ENCODE peak calls at places on chromosomes 7 and 10, in four cellular contexts. S is SK-N-SH, Q is K562, B is H1. I is an unnamed sample.

GRCh38 chr7:44145419-44145968 is 4.4 kb upstream of the MYL7 start:
- DNase-seq in S (peak), Q (no peak), B (peak), I (peak)

GRCh38 chr10:123835575-123835974 is 56.0 kb downstream of the CPXM2 start:
- DNase-seq in S (no peak), Q (no peak), B (no peak), I (no peak)

GRCh38 chr10:59243611-59244195 is 67.3 kb downstream of the PHYHIPL start:
- DNase-seq in S (no peak), Q (no peak), B (no peak), I (no peak)

GRCh38 chr7:149302222-149302621 is 40.2 kb downstream of the ZNF783 start:
- DNase-seq in S (peak), Q (no peak), B (no peak), I (no peak)

GRCh38 chr10:37752309-37752875 is 105.0 kb downstream of the ZNF248 start:
- DNase-seq in S (no peak), Q (no peak), B (no peak), I (no peak)

GRCh38 chr7:28135760-28136159 is 44.8 kb downstream of the JAZF1 start:
- DNase-seq in S (peak), Q (no peak), B (no peak), I (no peak)

GRCh38 chr7:123881300-123881699 is 36.3 kb downstream of the HYAL4 start:
- DNase-seq in S (no peak), Q (no peak), B (no peak), I (no peak)

GRCh38 chr10:3419719-3420495 is 247.3 kb upstream of the PITRM1 start:
- DNase-seq in S (no peak), Q (no peak), B (no peak), I (no peak)

GRCh38 chr7:29146082-29146706 is at the start of gene CPVL:
- DNase-seq in S (peak), Q (no peak), B (peak), I (peak)

GRCh38 chr10:79072041-79072441 is 3.3 kb downstream of the ZMIZ1 start:
- DNase-seq in S (no peak), Q (no peak), B (no peak), I (no peak)

GRCh38 chr10:86798636-86799035 is 42.2 kb downstream of the BMPR1A start:
- DNase-seq in S (no peak), Q (no peak), B (no peak), I (no peak)

GRCh38 chr10:3783313-3783689 is 1.7 kb downstream of the KLF6 start:
- DNase-seq in S (peak), Q (peak), B (peak), I (peak)

GRCh38 chr7:92717982-92718716 is 118.2 kb downstream of the CDK6 start:
- DNase-seq in S (no peak), Q (no peak), B (no peak), I (no peak)

GRCh38 chr10:102283890-102284289 is 38.6 kb downstream of the GBF1 start:
- DNase-seq in S (no peak), Q (no peak), B (no peak), I (no peak)

GRCh38 chr10:5589963-5590511 is 65.3 kb downstream of the CALML3 start:
- DNase-seq in S (no peak), Q (peak), B (no peak), I (no peak)

GRCh38 chr10:129952771-129953489 is 11.1 kb downstream of the EBF3 start:
- DNase-seq in S (no peak), Q (no peak), B (no peak), I (no peak)

GRCh38 chr10:18079665-18080295 is 60.4 kb upstream of the CACNB2 start:
- DNase-seq in S (no peak), Q (no peak), B (no peak), I (no peak)

GRCh38 chr10:9796567-9796966 is 1221.1 kb upstream of the CELF2 start:
- DNase-seq in S (no peak), Q (no peak), B (no peak), I (no peak)

GRCh38 chr10:100509241-100509640 is 10.4 kb downstream of the SEC31B start:
- DNase-seq in S (no peak), Q (no peak), B (no peak), I (no peak)

GRCh38 chr10:103931603-103932002 is 13.6 kb upstream of the STN1 start:
- DNase-seq in S (peak), Q (no peak), B (no peak), I (no peak)

GRCh38 chr7:44982535-44982923 is 3.7 kb upstream of the MYO1G start:
- DNase-seq in S (no peak), Q (no peak), B (no peak), I (no peak)

GRCh38 chr7:3089493-3089892 is 45.8 kb upstream of the CARD11 start:
- DNase-seq in S (peak), Q (peak), B (peak), I (peak)

GRCh38 chr10:69864321-69864720 is 62.6 kb downstream of the COL13A1 start:
- DNase-seq in S (no peak), Q (no peak), B (no peak), I (no peak)

GRCh38 chr10:69871074-69871473 is 69.4 kb downstream of the COL13A1 start:
- DNase-seq in S (no peak), Q (no peak), B (no peak), I (no peak)

GRCh38 chr10:55146032-55146431 is 345.0 kb upstream of the PCDH15 start:
- DNase-seq in S (no peak), Q (no peak), B (no peak), I (no peak)

GRCh38 chr7:35801392-35802101 is 690 bp downstream of the SEPTIN7 start:
- DNase-seq in S (peak), Q (peak), B (peak), I (peak)

GRCh38 chr10:79905322-79906314 is 43.3 kb downstream of the SFTPD start:
- DNase-seq in S (no peak), Q (no peak), B (no peak), I (no peak)

GRCh38 chr7:96120445-96120844 is 201.5 kb downstream of the SLC25A13 start:
- DNase-seq in S (no peak), Q (no peak), B (no peak), I (no peak)

GRCh38 chr7:157703131-157703530 is 366.3 kb downstream of the DNAJB6 start:
- DNase-seq in S (peak), Q (no peak), B (no peak), I (no peak)

GRCh38 chr7:10706875-10707493 is 266.7 kb upstream of the PHF14 start:
- DNase-seq in S (no peak), Q (no peak), B (no peak), I (no peak)

DNA sequence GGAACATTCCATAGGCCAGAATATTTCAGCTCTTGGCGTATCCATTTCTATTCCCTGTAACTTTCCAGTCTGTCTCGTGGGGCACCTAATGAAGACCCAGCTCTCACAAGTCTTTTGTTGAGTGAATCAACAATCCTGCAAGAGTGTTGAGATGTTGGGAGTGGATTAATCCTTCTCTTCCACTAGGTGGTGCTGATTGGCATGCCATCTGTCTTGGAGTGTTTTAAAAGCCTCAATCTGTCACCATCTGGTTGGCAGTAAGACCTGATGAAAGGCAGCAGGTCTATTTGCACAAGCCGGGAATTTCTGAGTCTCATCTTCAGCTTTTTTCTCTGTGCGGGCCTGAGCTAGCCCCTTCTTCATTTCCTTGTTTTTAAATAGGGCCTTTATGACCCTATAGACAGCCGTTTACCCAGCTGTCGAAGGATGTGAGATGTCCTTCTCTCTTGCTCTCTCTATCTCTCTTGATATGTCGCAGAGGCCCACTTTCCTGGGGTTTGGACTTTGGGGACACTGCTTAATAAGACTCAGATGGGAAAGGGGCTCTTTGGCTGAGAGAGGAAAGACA is 180.5 kb downstream of the ZNF365 start:
- DNase-seq in S (peak), Q (peak), B (no peak), I (peak)
- TF ChIP-seq TEAD4 in S (no peak), Q (no peak), B (no peak), I (no peak)

GRCh38 chr7:74405191-74405898 is 48.4 kb upstream of the GTF2IRD1 start:
- DNase-seq in S (peak), Q (peak), B (peak), I (peak)
- TF ChIP-seq CTCF in S (peak), Q (peak), B (peak), I (peak)

DNA sequence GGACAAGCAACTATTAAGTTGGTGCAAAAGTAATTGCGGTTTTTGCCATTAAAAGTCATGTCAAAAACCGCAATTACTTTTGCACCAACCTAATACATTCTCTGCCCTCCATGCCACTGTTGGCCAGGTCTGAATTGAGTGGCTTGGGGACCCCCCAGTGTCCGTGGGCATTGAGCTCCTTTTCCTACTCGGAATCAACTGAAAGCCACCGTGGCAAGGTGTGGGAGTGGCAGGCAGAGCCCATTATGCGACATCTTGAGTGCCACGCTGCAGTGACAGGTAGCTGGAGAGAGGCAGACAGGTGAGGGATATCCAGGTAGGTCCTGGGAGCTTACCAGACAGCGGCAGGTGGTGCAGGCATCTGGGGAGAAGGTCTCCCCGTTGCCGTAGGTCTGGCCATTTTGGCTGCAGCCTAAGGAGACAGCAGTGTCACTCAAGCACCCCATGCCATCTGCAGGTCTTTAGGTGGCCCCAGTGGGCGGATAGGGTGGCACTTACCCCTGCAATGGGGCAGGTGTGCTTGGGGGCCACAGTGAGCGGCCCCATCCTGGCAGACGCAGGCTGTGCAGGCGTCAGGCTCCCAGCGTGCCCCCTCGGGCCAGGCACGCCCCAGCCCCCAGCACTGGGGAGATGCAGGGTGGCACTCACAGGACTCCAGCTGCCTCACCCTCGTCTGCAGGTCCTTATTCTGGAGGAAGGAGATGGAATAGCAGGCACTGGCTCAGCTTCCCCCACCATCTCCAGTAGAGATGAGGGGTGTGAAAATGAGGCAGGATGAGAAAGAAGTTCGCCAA is 3.5 kb downstream of the KCP start:
- DNase-seq in S (peak), Q (no peak), B (peak), I (no peak)
- TF ChIP-seq TEAD4 in S (no peak), Q (no peak), B (no peak), I (no peak)

GRCh38 chr10:66916030-66916429 is 9.8 kb upstream of the LRRTM3 start:
- DNase-seq in S (no peak), Q (no peak), B (no peak), I (no peak)

GRCh38 chr10:66919248-66919647 is 6.6 kb upstream of the LRRTM3 start:
- DNase-seq in S (no peak), Q (no peak), B (no peak), I (no peak)

DNA sequence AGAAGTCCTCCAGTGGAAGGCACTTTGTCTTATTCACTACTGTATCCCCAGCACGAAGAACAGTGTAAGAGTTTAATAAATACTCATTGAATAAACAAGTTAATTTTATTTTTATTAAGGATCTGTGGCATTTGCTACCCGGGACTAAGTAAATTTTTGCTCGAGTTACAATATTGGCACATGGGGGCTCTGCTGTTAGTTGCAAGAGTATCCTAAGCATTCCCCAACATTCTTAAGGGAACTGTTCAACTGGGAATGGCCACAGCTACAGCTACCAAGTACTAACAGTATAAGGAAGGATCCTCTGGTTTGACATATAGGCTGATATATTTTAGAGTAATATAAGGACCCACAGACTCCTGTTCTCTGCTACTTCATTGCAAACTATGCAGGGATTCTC is 8.7 kb upstream of the LRRTM3 start:
- DNase-seq in S (no peak), Q (no peak), B (no peak), I (no peak)
- TF ChIP-seq CTCF in S (no peak), Q (no peak), B (no peak), I (no peak)

GRCh38 chr7:105811189-105811847 is 65.1 kb downstream of the ATXN7L1 start:
- DNase-seq in S (no peak), Q (no peak), B (no peak), I (no peak)

GRCh38 chr7:105816954-105817615 is 59.3 kb downstream of the ATXN7L1 start:
- DNase-seq in S (no peak), Q (no peak), B (no peak), I (no peak)

GRCh38 chr7:105816270-105816843 is 60.0 kb downstream of the ATXN7L1 start:
- DNase-seq in S (no peak), Q (no peak), B (no peak), I (no peak)

GRCh38 chr7:105819559-105819958 is 56.8 kb downstream of the ATXN7L1 start:
- DNase-seq in S (no peak), Q (no peak), B (no peak), I (no peak)

GRCh38 chr7:105815580-105815979 is 60.8 kb downstream of the ATXN7L1 start:
- DNase-seq in S (no peak), Q (no peak), B (no peak), I (no peak)
- TF ChIP-seq TEAD4 in S (no peak), Q (no peak), B (no peak), I (no peak)

DNA sequence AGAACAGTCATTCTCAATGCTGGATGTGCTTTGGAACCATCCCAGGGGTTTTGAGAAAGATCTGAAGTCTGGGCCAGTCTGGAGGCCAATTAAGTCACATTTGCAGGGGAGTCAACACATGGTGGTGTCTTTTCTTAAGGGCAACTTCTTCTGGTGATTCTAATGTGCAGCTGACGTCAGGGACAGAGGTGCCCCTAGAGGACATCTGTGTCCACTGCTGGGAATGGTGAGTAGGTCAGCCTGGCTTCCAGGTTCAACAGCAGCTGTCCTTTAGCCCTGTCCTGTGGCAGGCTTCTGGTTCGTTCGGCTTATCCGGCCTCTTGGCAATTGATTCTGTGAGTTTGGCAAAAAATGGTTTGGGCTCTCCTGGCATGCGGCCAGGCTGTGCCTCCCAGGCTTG is 269.7 kb upstream of the HABP2 start:
- DNase-seq in S (no peak), Q (peak), B (no peak), I (peak)
- TF ChIP-seq CTCF in S (no peak), Q (peak), B (peak), I (no peak)

DNA sequence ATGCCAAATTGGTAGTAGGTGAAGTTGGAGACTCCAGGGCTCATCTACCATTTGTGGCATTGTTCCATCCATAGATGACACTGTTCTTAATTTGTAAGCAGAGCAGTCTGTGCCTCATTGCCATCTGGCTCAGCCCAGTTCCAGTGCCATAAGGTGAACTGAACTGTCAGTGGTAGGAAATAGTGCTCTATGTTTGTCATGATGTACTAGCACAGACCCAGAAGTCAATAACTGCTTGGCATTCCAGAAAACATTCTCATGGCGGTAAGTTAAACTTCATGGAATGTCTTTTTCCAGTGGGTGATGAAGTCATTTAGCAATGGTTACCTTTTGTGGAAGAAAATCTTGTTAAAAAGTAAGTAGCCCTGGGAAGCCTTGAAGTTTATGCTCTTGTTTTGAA is 302.7 kb downstream of the SUGCT start:
- DNase-seq in S (no peak), Q (no peak), B (no peak), I (no peak)
- TF ChIP-seq TEAD4 in S (peak), Q (no peak), B (no peak), I (no peak)

GRCh38 chr10:88883443-88883799 is 3.4 kb downstream of the STAMBPL1 start:
- DNase-seq in S (no peak), Q (no peak), B (no peak), I (no peak)

GRCh38 chr10:88879754-88880286 is at the start of gene STAMBPL1:
- DNase-seq in S (no peak), Q (no peak), B (no peak), I (no peak)

GRCh38 chr10:88881922-88882645 is 2.0 kb downstream of the STAMBPL1 start:
- DNase-seq in S (no peak), Q (no peak), B (no peak), I (no peak)

GRCh38 chr10:88881335-88881734 is 1.3 kb downstream of the STAMBPL1 start:
- DNase-seq in S (peak), Q (no peak), B (no peak), I (no peak)

DNA sequence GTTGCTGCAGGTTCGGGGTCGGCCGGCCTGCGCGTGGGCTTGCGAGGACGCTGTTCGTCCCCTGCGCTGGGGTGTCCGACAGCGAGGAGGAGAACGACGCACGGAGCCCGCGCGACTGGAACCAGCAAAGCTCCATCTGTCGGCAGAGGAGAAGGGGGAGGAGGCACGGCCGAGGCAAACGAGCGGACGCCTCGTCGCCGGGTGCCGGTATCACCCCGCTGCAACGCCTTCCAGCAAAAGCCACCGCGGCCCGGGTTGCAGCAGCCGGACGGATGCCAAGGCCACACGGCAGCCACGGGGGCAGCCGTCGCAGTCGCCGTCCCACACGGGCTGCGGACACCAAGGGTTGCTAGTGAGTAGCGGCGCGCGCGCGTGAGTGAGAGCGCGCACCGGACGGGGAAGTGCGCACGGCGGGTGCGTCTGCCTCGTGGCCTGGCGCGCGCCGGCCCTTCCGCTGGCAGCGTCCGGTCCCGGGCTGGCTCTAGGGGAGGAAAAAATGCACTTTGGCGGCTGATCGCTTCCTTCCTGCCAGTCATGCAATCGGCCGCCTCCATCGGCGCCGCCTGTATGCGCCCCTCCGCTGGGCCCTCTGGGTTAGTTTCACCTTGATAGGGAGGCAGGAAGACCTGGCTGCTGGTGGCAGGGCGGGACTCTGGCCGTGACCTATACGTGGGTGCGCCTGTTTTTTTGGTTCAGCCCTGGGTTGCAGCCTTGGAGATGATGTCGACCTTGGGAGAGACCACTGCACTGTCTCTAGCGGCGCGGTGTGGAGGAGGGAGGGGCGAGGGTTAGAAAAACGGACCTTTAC is 446 bp downstream of the STAMBPL1 start:
- DNase-seq in S (peak), Q (peak), B (peak), I (peak)
- TF ChIP-seq CTCF in S (peak), Q (no peak), B (peak), I (no peak)

GRCh38 chr10:106577756-106578155 is 586.8 kb downstream of the SORCS1 start:
- DNase-seq in S (peak), Q (no peak), B (no peak), I (no peak)

GRCh38 chr10:106577266-106577665 is 587.2 kb downstream of the SORCS1 start:
- DNase-seq in S (no peak), Q (no peak), B (no peak), I (peak)

GRCh38 chr10:106576534-106576933 is 588.0 kb downstream of the SORCS1 start:
- DNase-seq in S (no peak), Q (no peak), B (no peak), I (no peak)

GRCh38 chr10:106571216-106571954 is 593.1 kb downstream of the SORCS1 start:
- DNase-seq in S (peak), Q (peak), B (no peak), I (no peak)

DNA sequence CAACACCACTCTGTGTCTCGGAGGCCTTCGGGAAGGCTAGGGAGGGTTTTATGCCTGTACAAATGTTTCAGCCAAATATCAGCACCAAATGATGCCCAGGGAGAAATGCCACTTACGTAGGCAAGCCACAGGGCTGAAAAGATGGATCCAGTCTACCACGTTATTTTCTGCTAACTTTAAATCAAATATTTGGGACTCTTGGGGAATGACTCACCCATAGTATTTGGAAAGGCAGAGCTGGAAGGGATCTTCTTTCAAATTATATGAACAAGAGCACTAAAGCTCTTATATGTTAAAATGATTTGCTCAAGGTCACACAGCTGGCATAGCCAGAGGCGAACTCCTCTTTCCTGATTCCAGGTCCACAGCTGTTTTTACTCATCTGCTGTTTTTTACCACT is 591.4 kb downstream of the SORCS1 start:
- DNase-seq in S (no peak), Q (no peak), B (no peak), I (no peak)
- TF ChIP-seq TEAD4 in S (no peak), Q (no peak), B (no peak), I (no peak)